ENCODE peak calls at places on chromosomes 7 and 10, in six cellular contexts. S is stimulated activated CD4-positive, alpha-beta T cell treated with anti-CD3 and anti-CD28 coated beads, Interleukin-4, amount 100 ng/mL, for 4 hours; L is PC-9; Y is NCI-H774; R is activated T-cell treated with anti-CD3 and anti-CD28 coated beads for 24 hours; E is ascending aorta. K is an unnamed sample.

GRCh38 chr7:95534796-95535195 is 49.1 kb downstream of the ASB4 start:
- DNase-seq in S (no peak), L (no peak), Y (no peak), R (no peak), E (no peak), K (no peak)

GRCh38 chr7:1557006-1557405 is 1.0 kb upstream of the TMEM184A start:
- DNase-seq in S (no peak), L (no peak), Y (no peak), R (no peak), E (no peak), K (no peak)

GRCh38 chr10:106980711-106981460 is 183.6 kb downstream of the SORCS1 start:
- DNase-seq in S (no peak), L (no peak), Y (no peak), R (no peak), E (no peak), K (no peak)

GRCh38 chr10:110857265-110858158 is 14.2 kb upstream of the PDCD4 start:
- DNase-seq in S (no peak), L (peak; percentile 47), Y (peak; percentile 4), R (no peak), E (peak; percentile 43), K (no peak)

GRCh38 chr7:128743112-128743772 is 4.1 kb downstream of the CALU start:
- DNase-seq in S (no peak), L (no peak), Y (no peak), R (no peak), E (no peak), K (no peak)

GRCh38 chr7:99679032-99679399 is 780 bp downstream of the CYP3A5 start:
- DNase-seq in S (no peak), L (peak; percentile 76), Y (peak; percentile 35), R (no peak), E (no peak), K (no peak)

GRCh38 chr7:40579401-40579800 is 444.6 kb downstream of the SUGCT start:
- DNase-seq in S (no peak), L (peak; percentile 26), Y (no peak), R (no peak), E (no peak), K (no peak)

GRCh38 chr7:130154501-130155317 is 50.5 kb downstream of the TMEM209 start:
- DNase-seq in S (no peak), L (no peak), Y (peak; percentile 69), R (no peak), E (no peak), K (peak; percentile 31)

GRCh38 chr10:131261890-131262289 is 49.6 kb downstream of the TCERG1L start:
- DNase-seq in S (no peak), L (no peak), Y (no peak), R (no peak), E (no peak), K (no peak)

GRCh38 chr10:77349226-77349625 is 288.4 kb downstream of the KCNMA1 start:
- DNase-seq in S (no peak), L (no peak), Y (no peak), R (no peak), E (no peak), K (no peak)

GRCh38 chr10:80204193-80204714 is 1.1 kb downstream of the ANXA11 start:
- DNase-seq in S (no peak), L (peak; percentile 98), Y (no peak), R (no peak), E (no peak), K (no peak)

GRCh38 chr10:122656741-122657140 is 42.9 kb downstream of the C10orf120 start:
- DNase-seq in S (no peak), L (no peak), Y (no peak), R (no peak), E (no peak), K (no peak)

GRCh38 chr10:24597426-24597825 is 126.3 kb downstream of the ARHGAP21 start:
- DNase-seq in S (no peak), L (no peak), Y (no peak), R (no peak), E (no peak), K (no peak)

GRCh38 chr10:26574783-26575182 is 122.7 kb upstream of the PDSS1 start:
- DNase-seq in S (no peak), L (no peak), Y (no peak), R (no peak), E (no peak), K (no peak)

GRCh38 chr10:114806572-114807391 is 14.8 kb upstream of the FHIP2A start:
- DNase-seq in S (no peak), L (no peak), Y (no peak), R (no peak), E (no peak), K (no peak)

GRCh38 chr10:95236068-95236903 is 42.2 kb downstream of the ACSM6 start:
- DNase-seq in S (no peak), L (peak; percentile 83), Y (no peak), R (peak; percentile 11), E (no peak), K (no peak)

GRCh38 chr10:56902554-56902953 is 541.5 kb upstream of the ZWINT start:
- DNase-seq in S (no peak), L (no peak), Y (no peak), R (no peak), E (no peak), K (no peak)

GRCh38 chr10:91296471-91296870 is 76.0 kb downstream of the PCGF5 start:
- DNase-seq in S (no peak), L (peak; percentile 36), Y (no peak), R (no peak), E (no peak), K (no peak)

K was measured in endothelial cell.